ENCODE peak calls at places on chromosome 16, in four cellular contexts. D is tibial artery, S is neural progenitor cell, W is heart right ventricle. A is an unnamed sample.

GRCh38 chr16:74261068-74261467 is 35.5 kb upstream of the PSMD7 start:
- DNase-seq in D (no peak), S (no peak), W (no peak), A (no peak)

GRCh38 chr16:54651851-54652770 is 278.6 kb upstream of the IRX5 start:
- DNase-seq in D (no peak), S (peak; percentile 50), W (no peak), A (no peak)

GRCh38 chr16:9256196-9256595 is 164.8 kb downstream of the HAPSTR1 start:
- DNase-seq in D (no peak), S (peak; percentile 68), W (no peak), A (no peak)

GRCh38 chr16:17101646-17102045 is 369.1 kb downstream of the XYLT1 start:
- DNase-seq in D (no peak), S (peak; percentile 25), W (no peak), A (no peak)

GRCh38 chr16:75272097-75272548 is 20.7 kb upstream of the BCAR1 start:
- DNase-seq in D (no peak), S (no peak), W (no peak), A (no peak)

GRCh38 chr16:72425571-72426341 is 253.8 kb upstream of the PMFBP1 start:
- DNase-seq in D (no peak), S (no peak), W (no peak), A (no peak)

GRCh38 chr16:59684911-59685310 is 950.8 kb upstream of the GOT2 start:
- DNase-seq in D (no peak), S (no peak), W (no peak), A (no peak)

GRCh38 chr16:85005278-85006069 is 5.9 kb downstream of the ZDHHC7 start:
- DNase-seq in D (peak; percentile 83), S (no peak), W (no peak), A (no peak)

GRCh38 chr16:15857779-15858560 is 1.1 kb upstream of the MYH11 start:
- DNase-seq in D (peak; percentile 93), S (peak; percentile 73), W (peak; percentile 27), A (peak; percentile 53)

GRCh38 chr16:28935924-28936783 is 4.4 kb downstream of the CD19 start:
- DNase-seq in D (peak; percentile 83), S (peak; percentile 69), W (peak; percentile 65), A (peak; percentile 26)

GRCh38 chr16:10862432-10862831 is 14.6 kb upstream of the CIITA start:
- DNase-seq in D (peak; percentile 76), S (no peak), W (no peak), A (no peak)

GRCh38 chr16:76796431-76796830 is 394.6 kb upstream of the MON1B start:
- DNase-seq in D (no peak), S (no peak), W (no peak), A (no peak)

GRCh38 chr16:4327782-4328579 is 12.1 kb downstream of the GLIS2 start:
- DNase-seq in D (peak; percentile 92), S (peak; percentile 94), W (peak; percentile 89), A (peak; percentile 84)

GRCh38 chr16:102060-102855 is 24.2 kb downstream of the MPG start:
- DNase-seq in D (peak; percentile 98), S (no peak), W (peak; percentile 67), A (peak; percentile 71)

GRCh38 chr16:351804-352520 is 561 bp downstream of the AXIN1 start:
- DNase-seq in D (no peak), S (peak; percentile 61), W (no peak), A (no peak)

GRCh38 chr16:29767062-29767461 is 11.0 kb upstream of the ZG16 start:
- DNase-seq in D (no peak), S (no peak), W (no peak), A (no peak)

DNA sequence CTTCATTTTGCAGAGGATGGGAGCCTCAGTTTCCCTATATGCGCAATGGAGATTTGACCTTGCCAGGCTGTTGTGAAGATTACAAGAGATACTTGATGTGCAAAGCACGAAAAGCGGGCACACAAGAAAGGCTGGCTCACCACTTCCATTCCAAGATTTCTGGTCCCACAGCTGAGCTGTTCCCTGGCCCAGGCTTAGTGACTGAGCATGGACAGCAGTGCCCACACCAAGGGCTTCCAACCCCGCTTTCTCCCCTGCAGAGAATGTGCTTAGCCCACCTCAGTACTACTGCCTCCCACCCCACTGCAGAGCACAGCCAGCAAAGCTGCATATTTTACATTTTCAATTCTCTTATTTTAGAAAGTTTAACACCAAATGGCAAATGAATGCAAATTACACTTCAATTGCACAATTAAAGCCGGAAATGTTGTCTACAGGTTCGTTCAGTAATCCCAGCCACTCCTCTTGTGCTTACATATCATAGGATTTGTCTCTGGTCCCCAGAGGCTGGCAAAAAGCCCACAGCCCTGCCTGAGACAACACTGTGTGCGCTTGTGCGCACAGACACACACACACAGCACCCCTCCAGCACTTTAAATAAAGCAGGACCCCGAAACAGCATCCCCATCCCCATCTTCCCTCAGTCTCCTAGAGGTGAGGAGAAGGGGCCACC is 51.8 kb downstream of the VAC14 start:
- DNase-seq in D (no peak), S (no peak), W (no peak), A (no peak)
- H3K27ac ChIP-seq in D (no peak overlapping the region), S (no peak overlapping the region), W (peak overlapping the region; percentile 9), A (peak overlapping the region; percentile 82)

GRCh38 chr16:79380990-79381389 is 219.5 kb downstream of the MAF start:
- DNase-seq in D (no peak), S (no peak), W (no peak), A (no peak)

GRCh38 chr16:79379083-79379482 is 221.5 kb downstream of the MAF start:
- DNase-seq in D (no peak), S (no peak), W (no peak), A (no peak)

GRCh38 chr16:79386299-79386698 is 214.2 kb downstream of the MAF start:
- DNase-seq in D (no peak), S (no peak), W (no peak), A (no peak)

DNA sequence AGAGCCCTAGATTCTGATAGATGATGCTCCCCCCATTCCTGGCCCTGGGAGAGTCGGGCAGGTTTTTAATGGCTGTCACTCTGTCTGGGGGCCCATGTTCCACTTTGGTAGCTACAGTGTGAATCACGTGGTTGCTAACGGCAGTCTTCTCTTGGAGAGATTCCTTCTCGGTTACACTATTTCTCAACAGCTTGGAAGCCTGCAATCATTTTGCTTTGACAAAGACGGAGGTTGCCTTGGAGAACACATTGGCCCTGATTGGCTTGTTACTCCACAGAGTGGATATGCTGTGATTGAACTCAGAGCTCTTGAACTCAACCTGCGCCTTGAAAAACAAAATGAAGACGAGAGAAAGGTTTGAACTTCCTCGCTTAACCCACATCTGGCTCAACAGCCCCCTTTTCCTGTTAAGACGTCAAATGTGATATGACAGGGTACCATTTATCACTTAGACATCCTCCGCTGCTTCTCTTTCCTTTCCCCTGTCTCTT is 218.9 kb downstream of the MAF start:
- DNase-seq in D (no peak), S (no peak), W (no peak), A (no peak)
- H3K27ac ChIP-seq in D (no peak overlapping the region), S (no peak overlapping the region), W (no peak overlapping the region), A (no peak overlapping the region)

DNA sequence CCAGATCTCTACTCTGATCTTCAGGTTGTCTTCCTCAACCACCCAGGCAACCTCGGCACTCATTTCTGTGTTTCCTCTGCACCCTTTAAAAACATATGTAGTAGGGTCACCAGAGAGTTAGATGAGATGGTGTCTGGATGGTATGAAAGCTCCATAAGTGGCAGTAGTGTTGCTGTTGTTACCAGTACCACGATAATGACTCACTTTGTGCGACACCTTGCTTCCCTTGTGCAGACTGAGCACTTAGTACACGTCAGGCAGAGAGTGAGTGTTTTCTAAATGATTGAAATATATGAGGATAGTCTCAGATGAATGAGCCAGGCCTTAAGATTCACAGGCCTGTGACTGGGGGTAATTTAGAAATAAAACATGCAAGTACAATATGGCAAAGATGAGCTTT is 188.7 kb downstream of the MAF start:
- DNase-seq in D (peak; percentile 11), S (no peak), W (no peak), A (no peak)
- H3K27ac ChIP-seq in D (no peak overlapping the region), S (no peak overlapping the region), W (no peak overlapping the region), A (no peak overlapping the region)

GRCh38 chr16:67174706-67175231 is 4.4 kb downstream of the NOL3 start:
- DNase-seq in D (no peak), S (no peak), W (no peak), A (no peak)
- H3K27ac ChIP-seq in D (peak overlapping the region; percentile 92), S (no peak overlapping the region), W (peak overlapping the region; percentile 81), A (peak overlapping the region; percentile 89)

DNA sequence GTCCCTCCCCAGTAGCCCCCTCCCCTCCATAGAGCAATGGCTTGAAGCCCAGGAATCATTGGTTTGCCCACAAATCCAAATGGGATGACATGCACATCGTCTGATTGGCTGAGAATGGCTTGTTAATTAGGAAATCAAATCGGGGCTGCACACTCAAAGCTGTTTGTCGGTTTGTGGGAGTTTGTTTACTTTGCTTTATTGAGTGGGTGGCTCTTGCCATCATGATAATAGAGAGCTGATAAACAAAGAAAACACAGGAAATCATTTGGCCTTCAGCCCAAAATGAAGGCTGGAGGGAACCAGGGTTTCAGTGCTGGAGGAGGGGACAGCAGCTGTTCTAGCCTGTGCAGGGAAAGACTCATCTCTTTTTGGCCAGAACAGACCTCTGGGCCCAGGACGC is 316.2 kb downstream of the CBLN1 start:
- DNase-seq in D (no peak), S (no peak), W (no peak), A (no peak)
- H3K27ac ChIP-seq in D (no peak overlapping the region), S (no peak overlapping the region), W (no peak overlapping the region), A (no peak overlapping the region)

GRCh38 chr16:88534731-88535141 is 35.5 kb upstream of the ZC3H18 start:
- DNase-seq in D (no peak), S (peak; percentile 41), W (no peak), A (no peak)
- H3K27ac ChIP-seq in D (peak overlapping the region; percentile 41), S (no peak overlapping the region), W (peak overlapping the region; percentile 64), A (peak overlapping the region; percentile 96)

DNA sequence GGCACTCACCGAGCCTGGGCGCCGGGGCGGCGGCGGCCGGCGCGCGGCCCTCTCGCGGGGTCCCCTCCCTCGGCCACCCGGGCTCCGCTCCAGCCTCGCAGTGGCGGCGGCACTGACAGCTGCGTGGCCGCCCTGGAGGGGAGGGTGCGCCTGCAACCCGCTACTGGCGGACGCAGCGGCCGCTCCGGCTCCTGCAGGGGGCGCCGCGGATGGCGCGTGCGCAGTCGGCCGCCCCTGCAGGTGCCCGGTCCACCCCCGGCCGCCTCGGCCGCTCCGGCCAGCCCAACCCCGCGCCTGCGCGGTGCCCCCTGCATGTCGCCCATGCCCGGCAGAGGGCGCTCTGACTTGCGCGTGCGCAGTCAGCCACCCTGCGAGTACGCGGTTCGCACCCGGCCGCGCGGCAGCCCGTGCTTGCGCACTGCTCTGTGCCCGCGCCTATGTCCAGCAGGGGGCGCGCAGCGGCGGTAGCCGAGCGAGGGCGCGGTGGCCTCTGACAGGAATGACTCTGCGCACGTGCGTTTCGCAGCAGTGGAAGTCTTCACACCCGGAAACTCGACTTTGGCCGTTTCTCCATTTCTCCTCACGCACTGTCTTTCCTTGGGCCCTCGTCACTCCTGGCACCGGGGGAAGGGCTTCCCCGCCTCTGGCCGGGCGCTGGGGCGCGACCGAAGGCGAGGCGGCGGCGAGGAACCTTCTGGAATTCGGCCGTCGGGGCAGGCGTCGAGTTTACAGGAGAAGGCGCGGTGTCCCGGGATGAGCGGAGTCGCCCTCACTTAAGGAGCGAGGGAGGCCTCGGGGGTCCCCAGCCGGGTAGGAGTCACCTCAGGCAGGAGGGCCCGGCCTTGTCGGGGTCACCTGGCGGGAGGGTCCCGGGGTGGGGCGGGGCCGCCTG is at the start of gene ABCA3:
- DNase-seq in D (peak; percentile 97), S (peak; percentile 95), W (peak; percentile 90), A (peak; percentile 93)
- H3K27ac ChIP-seq in D (peak within 1 kb of the TSS; percentile 66), S (no peak within 1 kb of the TSS), W (peak within 1 kb of the TSS; percentile 4), A (peak within 1 kb of the TSS; percentile 48)

A was measured in breast epithelium.